ENCODE peak calls at places on chromosome 4, in ten cellular contexts. T is ovary, G is HFF-Myc, Z is brain microvascular endothelial cell, P is sigmoid colon, D is suprapubic skin, I is AG04450, H is astrocyte, J is fibroblast of lung, M is IMR-90. Y is an unnamed sample.

GRCh38 chr4:155539746-155540145 is 126.9 kb upstream of the GUCY1A1 start:
- DNase-seq in P (no peak), I (no peak), T (no peak), D (no peak), H (no peak), G (no peak), M (peak; percentile 55), Z (no peak), J (peak; percentile 23), Y (no peak)

GRCh38 chr4:163902417-163902816 is 407.9 kb downstream of the TMA16 start:
- DNase-seq in Z (no peak), T (no peak), J (no peak), H (no peak), G (no peak), P (no peak), M (no peak), D (no peak), I (no peak), Y (no peak)

GRCh38 chr4:102157984-102158383 is 187.3 kb downstream of the SLC39A8 start:
- DNase-seq in I (no peak), G (no peak), T (no peak), M (no peak), H (no peak), D (no peak), Z (no peak), J (no peak), P (no peak), Y (no peak)

GRCh38 chr4:131644619-131645018 is 1504.5 kb upstream of the PCDH10 start:
- DNase-seq in G (peak; percentile 4), Z (no peak), J (peak; percentile 4), I (no peak), H (no peak), M (peak; percentile 2), P (no peak), T (no peak), D (no peak), Y (peak; percentile 18)

GRCh38 chr4:94453534-94453963 is 1.8 kb downstream of the PDLIM5 start:
- DNase-seq in I (no peak), M (no peak), H (no peak), Z (no peak), G (no peak), D (no peak), P (no peak), T (no peak), J (no peak), Y (no peak)

GRCh38 chr4:126405369-126405982 is 1090.7 kb downstream of the FAT4 start:
- DNase-seq in J (peak; percentile 24), G (no peak), H (peak; percentile 10), I (no peak), M (peak; percentile 39), P (no peak), T (no peak), D (no peak), Z (no peak), Y (peak; percentile 10)

GRCh38 chr4:3679071-3679825 is 86.9 kb upstream of the ADRA2C start:
- DNase-seq in J (no peak), I (no peak), G (no peak), H (no peak), Z (no peak), M (no peak), P (peak; percentile 54), D (peak; percentile 53), T (no peak), Y (no peak)

GRCh38 chr4:175509320-175509719 is 302.7 kb downstream of the GPM6A start:
- DNase-seq in I (no peak), J (no peak), T (no peak), D (no peak), G (no peak), P (no peak), H (no peak), Z (no peak), M (no peak), Y (no peak)

GRCh38 chr4:16250665-16251365 is 24.5 kb upstream of the TAPT1 start:
- DNase-seq in I (no peak), J (peak; percentile 83), Z (peak; percentile 47), H (peak; percentile 75), P (no peak), T (no peak), D (no peak), M (peak; percentile 49), G (no peak), Y (no peak)

GRCh38 chr4:25209702-25210101 is 24.1 kb upstream of the PI4K2B start:
- DNase-seq in M (no peak), J (no peak), T (no peak), G (no peak), H (no peak), I (no peak), D (no peak), Z (no peak), P (no peak), Y (no peak)

GRCh38 chr4:15893967-15894366 is 44.6 kb downstream of the FGFBP1 start:
- DNase-seq in M (peak; percentile 98), I (peak; percentile 86), Z (peak; percentile 98), D (no peak), G (peak; percentile 97), T (no peak), J (peak; percentile 99), H (peak; percentile 99), P (no peak), Y (no peak)

GRCh38 chr4:137370206-137370633 is 162.1 kb downstream of the PCDH18 start:
- DNase-seq in H (peak; percentile 70), J (peak; percentile 79), G (no peak), P (no peak), I (peak; percentile 67), T (no peak), M (peak; percentile 85), D (no peak), Z (no peak), Y (peak; percentile 37)

GRCh38 chr4:185137233-185137925 is 5.7 kb upstream of the SLC25A4 start:
- DNase-seq in P (no peak), I (no peak), T (peak; percentile 72), J (no peak), G (no peak), D (no peak), M (no peak), H (no peak), Z (no peak), Y (no peak)

GRCh38 chr4:921830-922331 is 10.2 kb downstream of the GAK start:
- DNase-seq in P (no peak), I (no peak), J (peak; percentile 38), G (no peak), M (no peak), Z (no peak), D (peak; percentile 43), H (peak; percentile 33), T (no peak), Y (no peak)

GRCh38 chr4:83631066-83631465 is 95.2 kb downstream of the GPAT3 start:
- DNase-seq in G (peak; percentile 77), M (peak; percentile 90), D (no peak), P (no peak), T (no peak), I (peak; percentile 89), Z (no peak), H (peak; percentile 73), J (peak; percentile 79), Y (no peak)

GRCh38 chr4:138494931-138495330 is 252.8 kb upstream of the SLC7A11 start:
- DNase-seq in H (no peak), I (no peak), P (no peak), J (peak; percentile 16), T (no peak), Z (peak; percentile 11), D (no peak), G (peak; percentile 7), M (peak; percentile 46), Y (no peak)

DNA sequence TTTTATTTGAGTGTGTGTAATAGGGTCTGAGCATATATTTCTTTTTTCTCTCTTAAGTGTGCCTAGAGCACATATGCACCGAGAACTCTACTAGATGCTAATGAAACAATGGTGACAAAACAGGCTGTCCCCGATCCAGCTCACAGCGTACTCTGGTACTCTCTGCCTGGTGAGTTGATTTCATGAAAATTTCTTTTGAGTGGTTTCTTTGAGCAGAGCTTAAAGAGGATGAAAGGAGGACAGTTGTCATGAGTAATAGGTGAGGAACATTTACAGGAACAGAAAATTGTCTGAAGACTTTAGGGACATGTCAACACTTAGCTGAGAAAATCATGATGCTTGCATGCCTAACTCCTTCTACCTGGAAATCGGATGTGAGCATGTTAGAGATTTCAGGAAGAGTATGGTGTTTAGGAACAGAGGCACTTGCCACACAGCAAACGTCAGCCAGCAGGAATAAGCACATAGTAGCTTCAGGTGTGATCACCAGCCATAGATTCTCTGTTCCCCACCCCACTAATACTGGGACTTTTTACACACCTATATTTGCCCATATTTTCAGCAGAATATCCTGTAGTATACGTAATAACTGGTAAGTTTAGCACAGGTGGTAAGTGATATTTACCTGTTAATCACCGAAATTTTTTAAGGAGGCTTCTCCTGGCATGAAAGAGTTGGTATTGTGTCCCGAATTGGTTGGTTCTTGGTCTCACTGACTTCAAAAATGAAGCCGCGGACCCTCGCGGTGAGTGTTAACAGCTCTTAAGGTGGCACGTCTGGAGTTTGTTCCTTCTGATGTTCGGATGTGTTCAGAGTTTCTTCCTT is 111.1 kb downstream of the ZNF330 start:
- DNase-seq in P (no peak), J (no peak), G (no peak), T (no peak), I (no peak), M (no peak), H (no peak), Z (no peak), D (no peak), Y (no peak)
- H3K4me3 ChIP-seq in P (no peak overlapping the region), J (no peak overlapping the region), G (no peak overlapping the region), T (no peak overlapping the region), I (no peak overlapping the region), M (no peak overlapping the region), H (no peak overlapping the region), Z (no peak overlapping the region), D (no peak overlapping the region), Y (no peak overlapping the region)

DNA sequence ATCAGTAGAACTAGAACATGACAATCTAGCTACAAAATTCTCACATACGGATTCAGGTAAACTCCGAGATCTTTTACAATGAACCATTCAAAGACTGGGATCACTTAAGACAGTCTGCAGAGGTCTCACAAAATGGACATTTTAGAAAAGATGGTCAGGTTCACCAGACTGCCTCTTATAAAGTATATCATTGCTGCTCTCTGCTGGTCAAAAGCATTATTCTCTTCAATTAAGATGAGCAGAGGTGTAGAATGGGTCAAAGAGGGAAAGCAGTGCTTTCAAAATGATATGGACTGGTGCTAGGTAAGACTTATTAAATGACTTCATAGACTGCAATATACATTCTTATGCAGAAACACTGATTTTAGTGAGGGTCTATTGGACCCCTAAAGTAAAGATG is 434.7 kb downstream of the PACRGL start:
- DNase-seq in T (no peak), H (peak; percentile 6), I (no peak), J (peak; percentile 7), Z (no peak), M (no peak), G (no peak), P (no peak), D (no peak), Y (peak; percentile 4)
- TF ChIP-seq CTCF in T (no peak), H (peak; percentile 15), I (no peak), J (no peak), Z (peak; percentile 20), M (no peak), G (no peak), P (peak; percentile 45), D (no peak), Y (peak; percentile 52)

GRCh38 chr4:47184071-47184470 is 152.7 kb downstream of the GABRB1 start:
- DNase-seq in M (no peak), H (no peak), Z (no peak), G (no peak), I (no peak), P (no peak), J (no peak), T (no peak), D (no peak), Y (no peak)
- H3K4me3 ChIP-seq in M (no peak overlapping the region), H (no peak overlapping the region), Z (no peak overlapping the region), G (no peak overlapping the region), I (no peak overlapping the region), P (no peak overlapping the region), J (no peak overlapping the region), T (no peak overlapping the region), D (no peak overlapping the region), Y (no peak overlapping the region)

GRCh38 chr4:56762484-56763250 is 58.8 kb downstream of the SPINK2 start:
- DNase-seq in I (no peak), M (no peak), T (no peak), P (no peak), Z (no peak), G (no peak), H (no peak), D (no peak), J (no peak), Y (no peak)
- TF ChIP-seq CTCF in I (no peak), M (no peak), T (no peak), P (no peak), Z (no peak), G (no peak), H (no peak), D (no peak), J (no peak), Y (no peak)